ENCODE peak calls at places on chromosomes 4 and X, in ten cellular contexts. G is MM.1S, X is GM23338, E is lower lobe of right lung, O is right atrium auricular region, C is foreskin fibroblast, A is HepG2, M is GM20000, B is adrenal gland, I is AG09309. V is an unnamed sample.

GRCh38 chr4:26321326-26322276 is 787 bp downstream of the RBPJ start:
- DNase-seq in I (no peak), A (peak; percentile 5), X (peak; percentile 71), B (peak; percentile 30), M (peak; percentile 29), O (no peak), E (peak; percentile 54), G (peak; percentile 29), C (no peak), V (no peak)

GRCh38 chr4:62191446-62191845 is 991.3 kb downstream of the ADGRL3 start:
- DNase-seq in E (no peak), M (no peak), G (no peak), B (no peak), X (no peak), C (no peak), A (no peak), O (no peak), I (no peak), V (no peak)

GRCh38 chrX:2385224-2385623 is 115.6 kb downstream of the DHRSX start:
- DNase-seq in I (peak; percentile 48), C (peak; percentile 68), E (no peak), B (no peak), X (no peak), A (no peak), G (no peak), M (no peak), O (no peak), V (no peak)

GRCh38 chrX:4382273-4382672 is 668.8 kb upstream of the PRKX start:
- DNase-seq in E (no peak), O (no peak), X (peak; percentile 55), A (no peak), B (no peak), M (no peak), C (no peak), G (no peak), I (no peak), V (no peak)

GRCh38 chrX:123665197-123665596 is 67.7 kb downstream of the THOC2 start:
- DNase-seq in I (no peak), O (no peak), A (no peak), B (no peak), G (no peak), X (no peak), C (peak; percentile 4), M (no peak), E (no peak), V (no peak)

GRCh38 chrX:79325263-79325958 is 41.7 kb downstream of the ITM2A start:
- DNase-seq in M (no peak), I (no peak), C (no peak), B (no peak), E (no peak), A (no peak), O (no peak), X (peak; percentile 17), G (peak; percentile 48), V (no peak)

GRCh38 chrX:119685225-119686066 is 7.5 kb downstream of the SEPTIN6 start:
- DNase-seq in O (peak; percentile 79), B (peak; percentile 80), M (no peak), I (no peak), C (no peak), X (no peak), E (no peak), A (no peak), G (peak; percentile 82), V (peak; percentile 43)

GRCh38 chr4:68147079-68147478 is 17.4 kb upstream of the TMPRSS11F start:
- DNase-seq in C (no peak), O (no peak), I (no peak), E (no peak), X (no peak), B (no peak), M (no peak), G (no peak), A (no peak), V (no peak)

GRCh38 chr4:24428850-24429249 is 155.5 kb downstream of the DHX15 start:
- DNase-seq in M (no peak), G (no peak), O (no peak), E (no peak), A (no peak), X (no peak), B (no peak), I (no peak), C (no peak), V (no peak)

GRCh38 chr4:176031927-176032326 is 33.7 kb upstream of the WDR17 start:
- DNase-seq in X (no peak), A (no peak), O (no peak), I (no peak), G (no peak), C (no peak), M (no peak), B (no peak), E (no peak), V (no peak)

GRCh38 chr4:55880652-55881280 is 27.3 kb downstream of the EXOC1 start:
- DNase-seq in M (no peak), C (no peak), O (no peak), I (no peak), X (no peak), B (no peak), E (no peak), G (no peak), A (no peak), V (no peak)

GRCh38 chrX:107146670-107147069 is 28.0 kb upstream of the RBM41 start:
- DNase-seq in E (no peak), I (no peak), M (no peak), G (no peak), C (peak; percentile 26), X (no peak), B (no peak), O (no peak), A (no peak), V (no peak)

GRCh38 chrX:38699116-38699515 is 102.1 kb upstream of the MID1IP1 start:
- DNase-seq in G (no peak), E (no peak), C (no peak), I (no peak), O (no peak), B (no peak), A (no peak), M (no peak), X (no peak), V (no peak)

GRCh38 chrX:35016051-35016450 is 73.5 kb downstream of the FAM47B start:
- DNase-seq in B (no peak), C (no peak), A (no peak), O (no peak), I (no peak), E (no peak), G (no peak), M (no peak), X (no peak), V (no peak)

GRCh38 chr4:140935259-140935658 is 179.1 kb upstream of the TBC1D9 start:
- DNase-seq in I (no peak), X (no peak), O (no peak), M (no peak), A (no peak), C (no peak), E (no peak), G (no peak), B (peak; percentile 71), V (no peak)

GRCh38 chr4:150160473-150160872 is 82.2 kb downstream of the DCLK2 start:
- DNase-seq in I (no peak), X (no peak), B (no peak), O (no peak), A (no peak), E (no peak), C (no peak), G (no peak), M (no peak), V (no peak)
- TF ChIP-seq CTCF in I (no peak), X (no peak), B (no peak), O (no peak), A (no peak), E (no peak), C (no peak), G (no peak), M (no peak), V (no peak)

GRCh38 chr4:107666134-107666533 is 53.9 kb downstream of the PAPSS1 start:
- DNase-seq in O (no peak), M (no peak), G (no peak), I (no peak), B (no peak), A (peak; percentile 10), X (no peak), E (no peak), C (peak; percentile 22), V (no peak)
- TF ChIP-seq CTCF in O (peak; percentile 49), M (no peak), G (peak; percentile 27), I (peak; percentile 24), B (peak; percentile 33), A (peak; percentile 46), X (peak; percentile 40), E (peak; percentile 23), C (peak; percentile 43), V (no peak)

GRCh38 chr4:142112451-142112850 is 476.1 kb downstream of the IL15 start:
- DNase-seq in O (no peak), B (no peak), M (no peak), I (no peak), G (no peak), C (no peak), X (no peak), E (no peak), A (no peak), V (no peak)
- TF ChIP-seq CTCF in O (no peak), B (no peak), M (no peak), I (no peak), G (no peak), C (no peak), X (no peak), E (no peak), A (no peak), V (no peak)

GRCh38 chr4:187995322-187996207 is at the start of gene ZFP42:
- DNase-seq in G (no peak), B (no peak), C (no peak), I (no peak), A (no peak), E (no peak), O (no peak), M (no peak), X (peak; percentile 81), V (no peak)

GRCh38 chr4:187996502-187997177 is 1.1 kb downstream of the ZFP42 start:
- DNase-seq in B (no peak), O (no peak), A (no peak), E (no peak), X (peak; percentile 64), C (no peak), G (no peak), I (no peak), M (no peak), V (no peak)

GRCh38 chr4:187999406-187999932 is 3.9 kb downstream of the ZFP42 start:
- DNase-seq in E (no peak), X (no peak), A (no peak), G (no peak), B (no peak), I (no peak), M (no peak), O (no peak), C (no peak), V (no peak)

GRCh38 chr4:187992971-187993370 is 2.6 kb upstream of the ZFP42 start:
- DNase-seq in I (no peak), B (no peak), O (no peak), A (no peak), X (peak; percentile 76), C (no peak), E (no peak), M (no peak), G (no peak), V (no peak)

DNA sequence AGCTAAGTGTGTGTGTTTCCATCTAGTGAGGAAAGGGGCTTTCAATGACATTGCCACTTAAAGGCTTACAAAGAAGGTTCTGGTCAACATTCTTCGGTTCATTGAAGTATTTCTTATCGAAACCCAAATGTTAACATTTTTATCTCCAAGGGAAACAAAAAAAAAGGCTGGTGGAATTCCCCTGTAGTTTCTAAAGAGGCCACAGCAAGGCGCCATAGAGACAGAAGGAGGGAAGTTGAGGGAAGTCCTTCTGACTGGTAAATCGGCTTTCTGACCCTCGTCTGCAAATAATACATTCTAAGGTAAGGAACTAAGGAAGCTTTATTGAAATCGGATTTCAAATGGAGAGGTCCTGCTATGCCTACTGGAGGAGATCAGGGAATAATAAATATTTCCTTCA is 1.7 kb upstream of the ZFP42 start:
- DNase-seq in B (no peak), M (no peak), C (no peak), X (peak; percentile 87), A (no peak), I (no peak), E (no peak), G (no peak), O (no peak), V (no peak)
- TF ChIP-seq CTCF in B (no peak), M (no peak), C (no peak), X (peak; percentile 89), A (no peak), I (peak; percentile 39), E (peak; percentile 20), G (peak; percentile 11), O (no peak), V (no peak)